ENCODE peak calls at places on chromosomes 6 and 20, in nine cellular contexts. B is ovary, S is A549, V is endothelial cell of umbilical vein, Z is cardiac muscle cell, N is choroid plexus epithelial cell, U is transverse colon, J is foreskin fibroblast, G is thyroid gland. H is an unnamed sample.

GRCh38 chr6:53026526-53026925 is 31.4 kb upstream of the GSTA4 start:
- DNase-seq in B (no peak), S (no peak), V (no peak), Z (peak), N (no peak), U (no peak), J (no peak), G (no peak), H (no peak)

GRCh38 chr6:56652994-56653393 is 10.3 kb upstream of the DST start:
- DNase-seq in B (no peak), S (no peak), V (peak), Z (peak), N (peak), U (no peak), J (peak), G (no peak), H (peak)

GRCh38 chr6:148629197-148629909 is 117.5 kb upstream of the UST start:
- DNase-seq in B (peak), S (no peak), V (no peak), Z (no peak), N (no peak), U (no peak), J (peak), G (peak), H (peak)

GRCh38 chr6:43125119-43125518 is 46.0 kb upstream of the SRF start:
- DNase-seq in B (peak), S (no peak), V (no peak), Z (peak), N (peak), U (no peak), J (peak), G (no peak), H (peak)

GRCh38 chr6:86147859-86148258 is 505.2 kb upstream of the SYNCRIP start:
- DNase-seq in B (no peak), S (no peak), V (no peak), Z (no peak), N (no peak), U (no peak), J (no peak), G (no peak), H (no peak)

GRCh38 chr6:35500782-35501181 is 3.9 kb upstream of the TEAD3 start:
- DNase-seq in B (no peak), S (no peak), V (no peak), Z (no peak), N (peak), U (no peak), J (peak), G (no peak), H (no peak)

GRCh38 chr6:64589961-64590360 is 954.4 kb downstream of the PHF3 start:
- DNase-seq in B (no peak), S (no peak), V (no peak), Z (no peak), N (no peak), U (no peak), J (no peak), G (no peak), H (no peak)

GRCh38 chr20:11117808-11118528 is 444.2 kb upstream of the JAG1 start:
- DNase-seq in B (no peak), S (peak), V (peak), Z (peak), N (peak), U (no peak), J (peak), G (no peak), H (peak)

GRCh38 chr6:16766836-16767745 is 5.8 kb upstream of the ATXN1 start:
- DNase-seq in B (no peak), S (no peak), V (no peak), Z (no peak), N (peak), U (no peak), J (no peak), G (no peak), H (peak)

GRCh38 chr20:5748246-5748645 is 2.0 kb upstream of the SHLD1 start:
- DNase-seq in B (no peak), S (no peak), V (no peak), Z (no peak), N (no peak), U (peak), J (no peak), G (no peak), H (no peak)

GRCh38 chr20:63463400-63464288 is 8.8 kb downstream of the KCNQ2 start:
- DNase-seq in B (no peak), S (no peak), V (no peak), Z (no peak), N (no peak), U (no peak), J (no peak), G (no peak), H (no peak)

GRCh38 chr6:43774776-43775583 is 5.0 kb downstream of the VEGFA start:
- DNase-seq in B (peak), S (peak), V (peak), Z (peak), N (peak), U (peak), J (peak), G (peak), H (peak)

GRCh38 chr6:119273799-119274595 is 75.6 kb downstream of the MAN1A1 start:
- DNase-seq in B (no peak), S (no peak), V (no peak), Z (peak), N (peak), U (no peak), J (peak), G (no peak), H (peak)

GRCh38 chr20:62048346-62048761 is 17.3 kb downstream of the TAF4 start:
- DNase-seq in B (peak), S (no peak), V (no peak), Z (no peak), N (no peak), U (no peak), J (no peak), G (no peak), H (no peak)

GRCh38 chr20:52279667-52280180 is 88.1 kb upstream of the ZFP64 start:
- DNase-seq in B (no peak), S (no peak), V (no peak), Z (peak), N (peak), U (no peak), J (no peak), G (no peak), H (no peak)

GRCh38 chr20:37341632-37342031 is 4.3 kb upstream of the SRC start:
- DNase-seq in B (no peak), S (no peak), V (no peak), Z (no peak), N (no peak), U (no peak), J (no peak), G (no peak), H (no peak)

GRCh38 chr20:32997431-32997830 is 6.8 kb downstream of the SUN5 start:
- DNase-seq in B (no peak), S (no peak), V (no peak), Z (no peak), N (no peak), U (no peak), J (no peak), G (no peak), H (no peak)

GRCh38 chr20:32451682-32452461 is 93.7 kb downstream of the ASXL1 start:
- DNase-seq in B (no peak), S (no peak), V (no peak), Z (no peak), N (no peak), U (no peak), J (no peak), G (no peak), H (no peak)

GRCh38 chr6:158595223-158595622 is 35.3 kb downstream of the TMEM181 start:
- DNase-seq in B (no peak), S (no peak), V (peak), Z (no peak), N (no peak), U (no peak), J (no peak), G (no peak), H (no peak)

GRCh38 chr6:35164277-35164676 is 23.1 kb upstream of the TCP11 start:
- DNase-seq in B (no peak), S (no peak), V (no peak), Z (no peak), N (no peak), U (no peak), J (no peak), G (no peak), H (no peak)

GRCh38 chr20:43715044-43715443 is 11.8 kb downstream of the GTSF1L start:
- DNase-seq in B (no peak), S (no peak), V (no peak), Z (no peak), N (no peak), U (no peak), J (no peak), G (no peak), H (no peak)

GRCh38 chr6:89834884-89835792 is 5.5 kb downstream of the CASP8AP2 start:
- DNase-seq in B (no peak), S (no peak), V (no peak), Z (no peak), N (peak), U (no peak), J (peak), G (no peak), H (no peak)

GRCh38 chr6:26020983-26021349 is 58.4 kb downstream of the TRIM38 start:
- DNase-seq in B (peak), S (no peak), V (no peak), Z (peak), N (peak), U (peak), J (peak), G (peak), H (peak)

GRCh38 chr6:104625536-104625935 is 234.2 kb downstream of the HACE1 start:
- DNase-seq in B (no peak), S (no peak), V (no peak), Z (peak), N (peak), U (no peak), J (peak), G (no peak), H (peak)

GRCh38 chr6:30724906-30725667 is 4.9 kb downstream of the TUBB start:
- DNase-seq in B (no peak), S (no peak), V (no peak), Z (no peak), N (no peak), U (no peak), J (no peak), G (no peak), H (no peak)

GRCh38 chr20:25118529-25118928 is 36.6 kb upstream of the VSX1 start:
- DNase-seq in B (no peak), S (no peak), V (no peak), Z (no peak), N (no peak), U (no peak), J (no peak), G (no peak), H (no peak)

GRCh38 chr6:133894795-133895401 is 6.0 kb downstream of the TCF21 start:
- DNase-seq in B (peak), S (no peak), V (no peak), Z (peak), N (peak), U (no peak), J (peak), G (peak), H (peak)

GRCh38 chr6:42335896-42336295 is 115.8 kb downstream of the TRERF1 start:
- DNase-seq in B (no peak), S (no peak), V (no peak), Z (no peak), N (no peak), U (no peak), J (no peak), G (no peak), H (no peak)

GRCh38 chr6:88848870-88849269 is 114.5 kb downstream of the RNGTT start:
- DNase-seq in B (no peak), S (no peak), V (peak), Z (no peak), N (no peak), U (no peak), J (no peak), G (no peak), H (no peak)

GRCh38 chr20:54189630-54190029 is 15.8 kb upstream of the CYP24A1 start:
- DNase-seq in B (no peak), S (no peak), V (no peak), Z (no peak), N (no peak), U (no peak), J (no peak), G (no peak), H (no peak)

GRCh38 chr20:52404676-52405075 is 213.1 kb upstream of the ZFP64 start:
- DNase-seq in B (no peak), S (no peak), V (no peak), Z (no peak), N (no peak), U (no peak), J (no peak), G (no peak), H (no peak)

GRCh38 chr6:3612341-3613041 is 139.0 kb downstream of the PXDC1 start:
- DNase-seq in B (no peak), S (peak), V (peak), Z (peak), N (peak), U (no peak), J (peak), G (no peak), H (peak)

DNA sequence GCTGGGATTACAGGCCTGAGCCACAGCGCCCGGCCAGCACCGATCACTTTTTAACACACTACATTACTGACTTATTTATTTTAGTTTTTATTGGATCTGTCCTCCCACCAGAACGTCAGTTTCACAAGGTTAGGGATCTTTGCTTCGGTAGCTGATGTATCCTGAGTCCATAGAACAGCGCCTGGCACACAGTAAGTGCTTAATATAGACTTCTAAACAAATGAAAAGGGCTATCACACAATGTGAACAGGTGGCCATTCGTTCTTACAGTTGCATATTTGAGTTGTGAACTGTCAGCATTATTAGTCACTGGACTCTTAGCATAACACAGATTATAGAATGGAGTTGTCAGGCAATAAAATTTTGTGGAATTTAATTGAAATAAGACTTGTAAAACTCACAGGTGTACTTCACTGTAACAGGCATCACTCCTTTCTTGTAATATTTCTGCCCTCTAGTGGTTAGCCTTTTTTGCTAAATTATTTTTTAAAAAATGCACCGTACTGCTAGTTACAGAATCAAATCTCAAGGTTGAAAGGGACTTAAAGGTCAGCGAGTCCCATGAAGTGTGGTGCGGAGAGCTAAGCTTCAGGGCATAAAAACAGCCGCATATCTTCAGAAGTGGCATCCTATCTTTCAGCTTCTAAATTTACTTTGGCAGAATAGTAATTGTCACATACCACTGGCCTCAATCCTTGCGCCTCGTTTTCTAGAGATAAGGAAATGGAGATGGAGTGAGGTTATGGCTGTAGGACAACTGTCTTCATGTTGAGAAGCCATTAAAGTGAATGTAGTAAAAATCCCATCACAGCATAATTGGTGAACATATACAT is 3.4 kb upstream of the TBC1D7 start:
- DNase-seq in B (no peak), S (no peak), V (peak), Z (peak), N (peak), U (no peak), J (no peak), G (no peak), H (peak)
- TF ChIP-seq CTCF in B (peak), S (peak), V (peak), Z (peak), N (peak), U (peak), J (peak), G (peak), H (peak)

GRCh38 chr6:106540432-106540831 is 88.9 kb downstream of the RTN4IP1 start:
- DNase-seq in B (no peak), S (no peak), V (no peak), Z (no peak), N (no peak), U (no peak), J (no peak), G (no peak), H (no peak)
- TF ChIP-seq CTCF in B (no peak), S (no peak), V (no peak), Z (no peak), N (no peak), U (no peak), J (no peak), G (no peak), H (no peak)

DNA sequence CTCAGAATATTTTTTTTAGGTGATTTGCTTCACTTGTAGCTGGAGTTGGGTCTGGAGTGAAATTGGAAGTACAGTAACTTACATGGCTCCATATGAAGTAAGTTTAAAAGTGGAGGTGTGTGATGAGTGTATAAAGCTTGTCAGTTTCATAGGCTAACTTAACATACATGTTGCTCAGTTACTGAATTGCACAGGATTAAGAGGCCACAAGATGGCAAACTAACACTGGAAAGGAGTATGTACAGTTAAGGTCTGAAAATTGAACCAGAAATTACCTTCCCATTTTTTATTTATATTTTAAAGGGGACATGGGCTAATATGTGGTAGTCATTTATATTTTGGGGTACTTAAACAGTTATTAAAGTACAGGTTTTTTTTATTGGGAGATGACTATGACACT is 45.3 kb upstream of the SMIM8 start:
- DNase-seq in B (no peak), S (no peak), V (peak), Z (peak), N (peak), U (no peak), J (no peak), G (no peak), H (no peak)
- TF ChIP-seq CTCF in B (no peak), S (peak), V (peak), Z (peak), N (peak), U (no peak), J (no peak), G (no peak), H (no peak)

DNA sequence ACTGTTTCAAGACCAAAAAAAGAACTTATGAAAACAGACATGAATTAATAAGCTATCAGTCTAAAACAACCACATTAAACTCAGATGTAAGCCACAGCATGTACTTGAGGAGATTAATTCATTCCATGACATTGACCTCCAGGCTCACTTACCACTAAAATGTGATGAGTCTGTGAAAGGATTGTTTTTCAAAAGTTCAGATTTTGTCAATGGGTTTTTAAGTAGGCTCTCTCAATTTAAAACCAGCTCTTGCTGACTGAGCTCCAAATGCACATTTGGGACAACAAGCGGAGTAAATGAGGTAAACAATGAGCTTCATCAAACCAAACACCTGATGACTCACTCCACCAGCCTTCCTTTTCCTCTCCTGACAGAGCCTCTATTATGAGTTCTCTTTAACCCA is 197.0 kb downstream of the SIM1 start:
- DNase-seq in B (no peak), S (no peak), V (peak), Z (no peak), N (peak), U (no peak), J (peak), G (no peak), H (peak)
- TF ChIP-seq CTCF in B (no peak), S (no peak), V (no peak), Z (no peak), N (no peak), U (no peak), J (no peak), G (no peak), H (no peak)

DNA sequence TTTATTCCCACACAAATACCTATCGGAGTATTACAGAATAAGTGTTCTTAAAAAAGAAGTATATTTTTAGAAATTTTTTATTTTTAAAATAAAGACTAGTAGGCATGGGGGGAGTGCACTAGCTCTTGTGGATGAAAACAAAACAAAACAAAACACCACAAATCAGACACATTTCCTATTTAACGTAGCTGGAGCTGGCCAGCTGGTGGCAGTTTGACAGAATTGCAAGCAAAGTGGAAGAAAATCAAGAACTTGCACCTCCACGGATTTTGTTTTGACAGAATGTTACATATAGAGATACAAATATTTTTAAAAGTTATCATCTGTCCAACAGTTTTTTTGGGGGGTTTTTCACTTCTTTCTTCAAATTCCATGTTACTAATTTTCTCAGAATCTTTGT is 63.6 kb upstream of the SNRPB2 start:
- DNase-seq in B (no peak), S (no peak), V (no peak), Z (no peak), N (no peak), U (no peak), J (no peak), G (no peak), H (no peak)
- TF ChIP-seq CTCF in B (no peak), S (no peak), V (no peak), Z (no peak), N (peak), U (no peak), J (no peak), G (no peak), H (no peak)

DNA sequence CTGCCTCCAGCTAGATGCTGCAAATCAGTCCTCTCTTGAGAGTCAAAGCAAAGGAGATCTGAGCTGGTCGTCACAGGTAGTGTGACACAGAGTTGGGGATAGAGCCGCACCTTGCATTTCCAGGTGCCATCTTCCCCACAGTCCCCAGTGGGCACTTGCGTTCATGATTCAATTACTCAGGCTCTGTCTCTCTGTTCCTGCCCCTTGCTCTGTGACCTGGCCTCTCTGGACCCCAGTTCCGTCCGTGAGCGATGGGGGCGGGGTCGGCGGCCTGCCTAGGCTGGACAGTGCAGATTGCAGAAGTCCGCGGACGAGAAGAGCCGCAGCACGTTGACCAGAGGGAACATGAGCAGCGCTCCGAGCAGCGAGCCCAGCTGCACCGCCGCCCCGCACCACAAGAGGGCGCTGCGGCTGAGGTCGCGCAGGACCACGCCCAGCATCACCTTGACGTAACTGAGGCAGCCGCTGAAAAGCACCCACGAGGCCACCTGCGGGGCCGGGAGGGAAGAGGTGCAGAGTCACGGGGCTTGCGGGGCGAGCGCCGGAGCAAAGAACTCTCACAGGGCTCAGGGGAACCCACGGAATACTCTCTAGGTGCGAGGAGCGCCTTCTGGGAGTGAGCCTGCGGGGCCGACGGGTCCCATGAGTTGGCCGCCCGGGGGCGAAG is 7.4 kb downstream of the SLC52A3 start:
- DNase-seq in B (no peak), S (peak), V (peak), Z (peak), N (peak), U (no peak), J (no peak), G (peak), H (no peak)
- TF ChIP-seq CTCF in B (no peak), S (peak), V (peak), Z (peak), N (peak), U (peak), J (peak), G (peak), H (peak)

H was measured in astrocyte of the spinal cord.